ENCODE peak calls at places on chromosomes 6 and 20, in four cellular contexts. O, D, A and P are unnamed samples.

GRCh38 chr6:167907837-167908681 is 81.3 kb downstream of the AFDN start:
- ATAC-seq in O (peak), D (peak), A (no peak), P (no peak)

GRCh38 chr20:50536333-50536732 is 26.1 kb downstream of the PTPN1 start:
- ATAC-seq in O (peak), D (no peak), A (no peak), P (no peak)

GRCh38 chr6:136737343-136738177 is 54.7 kb downstream of the MAP3K5 start:
- ATAC-seq in O (peak), D (no peak), A (no peak), P (peak)

GRCh38 chr6:80769101-80769500 is 662.6 kb downstream of the BCKDHB start:
- ATAC-seq in O (no peak), D (no peak), A (no peak), P (peak)

GRCh38 chr6:101302593-101302992 is 90.9 kb upstream of the GRIK2 start:
- ATAC-seq in O (no peak), D (no peak), A (no peak), P (no peak)

GRCh38 chr6:154596701-154597100 is 86.2 kb upstream of the CNKSR3 start:
- ATAC-seq in O (no peak), D (no peak), A (no peak), P (no peak)

GRCh38 chr6:73644941-73645591 is 8.7 kb downstream of the SLC17A5 start:
- ATAC-seq in O (no peak), D (no peak), A (peak), P (no peak)

GRCh38 chr20:7499201-7499600 is 441.1 kb downstream of the HAO1 start:
- ATAC-seq in O (no peak), D (no peak), A (no peak), P (no peak)

GRCh38 chr6:160015778-160016684 is 47.1 kb downstream of the IGF2R start:
- ATAC-seq in O (no peak), D (no peak), A (peak), P (no peak)

GRCh38 chr20:39016076-39016475 is 53.9 kb downstream of the DHX35 start:
- ATAC-seq in O (no peak), D (no peak), A (no peak), P (no peak)

GRCh38 chr6:44060622-44061374 is 66.5 kb downstream of the MRPL14 start:
- ATAC-seq in O (no peak), D (no peak), A (no peak), P (no peak)

GRCh38 chr20:47764154-47764734 is 21.0 kb downstream of the SULF2 start:
- ATAC-seq in O (no peak), D (peak), A (no peak), P (no peak)

GRCh38 chr6:13854716-13855250 is 40.4 kb upstream of the MCUR1 start:
- ATAC-seq in O (no peak), D (no peak), A (no peak), P (no peak)